ENCODE peak calls at places on chromosomes 2 and 18, in seven cellular contexts. Y, W, R, S, D, F and Q are unnamed samples.

GRCh38 chr2:134410006-134410405 is 156.1 kb downstream of the MGAT5 start:
- DNase-seq in Y (no peak), R (no peak), S (no peak), D (no peak), W (no peak), F (no peak), Q (no peak)

GRCh38 chr2:177165731-177166711 is 46.6 kb upstream of the HNRNPA3 start:
- DNase-seq in S (no peak), R (no peak), W (no peak), D (peak; percentile 40), F (no peak), Y (no peak), Q (no peak)

GRCh38 chr2:237691908-237692600 is 64.7 kb downstream of the LRRFIP1 start:
- DNase-seq in D (peak; percentile 80), R (peak; percentile 96), W (peak; percentile 68), F (peak; percentile 99), Y (peak; percentile 97), S (peak; percentile 98), Q (peak; percentile 99)

GRCh38 chr2:67633212-67633856 is 236.2 kb downstream of the ETAA1 start:
- DNase-seq in D (no peak), F (no peak), S (no peak), R (peak; percentile 37), W (no peak), Y (no peak), Q (no peak)

GRCh38 chr2:34731274-34731673 is 1132.2 kb upstream of the FAM98A start:
- DNase-seq in R (no peak), Y (no peak), D (no peak), S (no peak), F (no peak), W (no peak), Q (no peak)

GRCh38 chr18:53567935-53568574 is 656.4 kb downstream of the MBD2 start:
- DNase-seq in W (peak; percentile 6), S (no peak), Y (no peak), F (no peak), R (no peak), D (peak; percentile 13), Q (no peak)

GRCh38 chr2:11166476-11166875 is 11.2 kb downstream of the SLC66A3 start:
- DNase-seq in W (no peak), Y (no peak), R (no peak), F (no peak), S (no peak), D (no peak), Q (no peak)

GRCh38 chr2:206368484-206368883 is 74.8 kb upstream of the ADAM23 start:
- DNase-seq in S (no peak), D (no peak), R (no peak), W (no peak), Y (no peak), F (no peak), Q (no peak)

GRCh38 chr18:9814431-9814830 is 71.3 kb upstream of the TXNDC2 start:
- DNase-seq in W (no peak), Y (no peak), F (no peak), S (no peak), R (no peak), D (peak; percentile 95), Q (no peak)

GRCh38 chr2:200353125-200353524 is 46.6 kb downstream of the SPATS2L start:
- DNase-seq in R (no peak), W (no peak), S (no peak), Y (no peak), D (no peak), F (no peak), Q (no peak)

GRCh38 chr2:109266998-109267854 is 138.2 kb downstream of the SH3RF3 start:
- DNase-seq in S (no peak), R (no peak), D (no peak), W (no peak), Y (no peak), F (no peak), Q (no peak)

GRCh38 chr2:15933184-15933845 is 7.0 kb upstream of the MYCN start:
- DNase-seq in Y (no peak), W (no peak), F (no peak), R (no peak), D (no peak), S (no peak), Q (no peak)

GRCh38 chr18:60377778-60378469 is 5.3 kb upstream of the MC4R start:
- DNase-seq in S (no peak), D (no peak), Y (no peak), W (no peak), R (no peak), F (no peak), Q (no peak)

GRCh38 chr2:3634631-3635091 is 23.3 kb upstream of the ALLC start:
- DNase-seq in D (no peak), W (no peak), Y (peak; percentile 39), S (no peak), F (no peak), R (peak; percentile 9), Q (peak; percentile 28)

GRCh38 chr2:37553411-37554156 is 117.9 kb downstream of the CDC42EP3 start:
- DNase-seq in Y (no peak), D (no peak), F (no peak), S (no peak), W (no peak), R (no peak), Q (no peak)

GRCh38 chr18:54162431-54162830 is 62.0 kb downstream of the MBD2 start:
- DNase-seq in S (no peak), W (no peak), F (no peak), Y (no peak), R (no peak), D (peak; percentile 78), Q (no peak)

GRCh38 chr18:79405781-79406575 is 10.2 kb downstream of the NFATC1 start:
- DNase-seq in W (no peak), Y (no peak), S (peak; percentile 79), F (no peak), D (no peak), R (no peak), Q (peak; percentile 56)

GRCh38 chr2:42789751-42790150 is 2.6 kb downstream of the HAAO start:
- DNase-seq in F (no peak), Y (no peak), D (no peak), R (no peak), S (no peak), W (no peak), Q (no peak)

GRCh38 chr2:189444322-189444721 is 3.0 kb downstream of the WDR75 start:
- DNase-seq in R (no peak), W (no peak), D (peak; percentile 35), F (no peak), S (no peak), Y (no peak), Q (no peak)

GRCh38 chr2:17943444-17943843 is 65.0 kb downstream of the KCNS3 start:
- DNase-seq in D (no peak), S (no peak), R (no peak), F (no peak), Y (no peak), W (no peak), Q (no peak)

GRCh38 chr2:96533292-96534073 is 3.1 kb upstream of the ARID5A start:
- DNase-seq in Y (peak; percentile 84), S (peak; percentile 92), W (no peak), D (peak; percentile 34), R (peak; percentile 80), F (peak; percentile 97), Q (peak; percentile 82)

GRCh38 chr2:26018184-26018716 is 15.6 kb upstream of the RAB10 start:
- DNase-seq in D (peak; percentile 88), S (peak; percentile 81), R (peak; percentile 60), W (peak; percentile 95), F (no peak), Y (peak; percentile 75), Q (peak; percentile 82)

GRCh38 chr2:115609978-115610377 is 1167.5 kb downstream of the DPP10 start:
- DNase-seq in D (no peak), F (no peak), S (no peak), W (no peak), Y (no peak), R (no peak), Q (no peak)

GRCh38 chr18:77013777-77014525 is 118.6 kb downstream of the MBP start:
- DNase-seq in W (no peak), R (peak; percentile 37), D (no peak), S (peak; percentile 86), Y (no peak), F (no peak), Q (no peak)

GRCh38 chr2:6512584-6512983 is 353.1 kb downstream of the CMPK2 start:
- DNase-seq in W (no peak), R (no peak), D (no peak), S (no peak), Y (no peak), F (no peak), Q (no peak)

GRCh38 chr2:6510547-6510946 is 355.2 kb downstream of the CMPK2 start:
- DNase-seq in R (no peak), W (no peak), F (no peak), S (no peak), Y (no peak), D (no peak), Q (no peak)

GRCh38 chr2:6506311-6507258 is 359.1 kb downstream of the CMPK2 start:
- DNase-seq in F (no peak), W (no peak), S (no peak), D (peak; percentile 43), R (no peak), Y (no peak), Q (no peak)
- TF ChIP-seq POLR2A in F (no peak), W (no peak), S (no peak), D (no peak), R (no peak), Y (no peak), Q (no peak)

GRCh38 chr18:7945882-7946281 is 378.8 kb downstream of the PTPRM start:
- DNase-seq in S (no peak), Y (no peak), F (no peak), R (no peak), D (peak; percentile 97), W (peak; percentile 57), Q (no peak)
- H3K27ac ChIP-seq in S (no peak overlapping the region), Y (no peak overlapping the region), F (peak overlapping the region; percentile 4), R (peak overlapping the region; percentile 80), D (peak overlapping the region; percentile 50), W (peak overlapping the region; percentile 95), Q (no peak overlapping the region)

GRCh38 chr2:219851169-219851568 is 223.7 kb downstream of the SLC4A3 start:
- DNase-seq in F (no peak), R (no peak), Y (no peak), D (no peak), W (no peak), S (no peak), Q (no peak)
- H3K4me3 ChIP-seq in F (no peak overlapping the region), R (no peak overlapping the region), Y (no peak overlapping the region), D (no peak overlapping the region), W (no peak overlapping the region), S (no peak overlapping the region), Q (no peak overlapping the region)

GRCh38 chr2:27313882-27314645 is 5.8 kb upstream of the UCN start:
- DNase-seq in F (no peak), R (no peak), D (no peak), W (no peak), S (no peak), Y (no peak), Q (no peak)
- TF ChIP-seq POLR2A in F (no peak), R (no peak), D (no peak), W (no peak), S (no peak), Y (no peak), Q (no peak)